ENCODE peak calls at places on chromosomes 4 and X, in four cellular contexts. L is GM23248, O is hepatocyte, P is HCT116. H is an unnamed sample.

GRCh38 chrX:12570859-12571501 is 220.2 kb upstream of the PRPS2 start:
- DNase-seq in L (no peak), O (no peak), P (no peak), H (no peak)

GRCh38 chr4:153537493-153537960 is 71.4 kb downstream of the TMEM131L start:
- DNase-seq in L (no peak), O (no peak), P (no peak), H (no peak)

GRCh38 chr4:151698213-151698612 is 62.6 kb downstream of the GATB start:
- DNase-seq in L (no peak), O (no peak), P (no peak), H (no peak)

GRCh38 chr4:1833307-1834046 is 22.5 kb downstream of the LETM1 start:
- DNase-seq in L (no peak), O (no peak), P (no peak), H (no peak)

GRCh38 chr4:76639292-76639691 is 204.3 kb downstream of the SHROOM3 start:
- DNase-seq in L (peak; percentile 70), O (no peak), P (no peak), H (no peak)

GRCh38 chrX:13387656-13388421 is 68.0 kb upstream of the ATXN3L start:
- DNase-seq in L (peak; percentile 75), O (no peak), P (no peak), H (peak; percentile 76)

GRCh38 chr4:81504685-81505598 is 33.2 kb upstream of the RASGEF1B start:
- DNase-seq in L (peak; percentile 50), O (no peak), P (no peak), H (no peak)

GRCh38 chr4:124322234-124322831 is 390.2 kb downstream of the ANKRD50 start:
- DNase-seq in L (peak; percentile 62), O (peak; percentile 43), P (peak; percentile 8), H (peak; percentile 13)

GRCh38 chrX:103398321-103398937 is 22.1 kb downstream of the BEX3 start:
- DNase-seq in L (peak; percentile 88), O (peak; percentile 24), P (peak; percentile 37), H (peak; percentile 64)

DNA sequence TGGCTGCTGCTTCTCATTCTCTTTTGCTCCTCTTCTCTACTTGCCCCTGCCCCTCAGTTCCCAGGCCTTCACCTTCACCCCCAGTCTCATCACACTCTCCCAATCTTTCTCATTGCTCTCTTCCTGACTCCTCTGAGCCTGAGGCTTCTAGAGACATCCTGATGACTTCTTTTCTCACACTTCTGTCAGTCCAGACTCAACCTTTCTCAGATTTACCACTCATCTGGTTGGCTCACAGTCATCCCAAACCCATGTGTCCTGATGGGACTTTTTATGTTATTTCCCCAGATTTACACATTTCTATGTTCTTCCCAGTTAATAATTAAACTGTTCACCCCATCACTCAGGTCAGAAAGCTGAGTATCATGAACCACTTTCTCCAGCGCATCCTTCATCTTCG is 68.0 kb downstream of the TMA16 start:
- DNase-seq in L (no peak), O (no peak), P (no peak), H (no peak)
- H4K20me1 ChIP-seq in L (no peaks in the 10 kb centered on the region), O (no peaks in the 10 kb centered on the region), P (no peaks in the 10 kb centered on the region), H (no peaks in the 10 kb centered on the region)

DNA sequence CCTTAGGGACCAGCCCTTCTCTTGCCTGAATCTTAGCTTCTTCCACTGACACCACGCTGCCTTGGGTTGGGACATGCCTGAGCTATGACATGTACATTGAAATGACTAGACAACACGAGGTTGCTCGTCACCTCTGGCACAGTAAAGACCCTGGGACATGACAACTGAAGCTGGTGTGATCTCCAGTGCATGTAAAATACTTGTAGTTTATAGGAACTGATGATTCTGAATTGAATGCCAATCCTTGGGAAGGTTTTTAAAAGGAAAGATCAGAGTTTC is 100.7 kb upstream of the PGRMC2 start:
- DNase-seq in L (peak; percentile 26), O (no peak), P (no peak), H (peak; percentile 8)
- H2AFZ ChIP-seq in L (no peak overlapping the region), O (no peak overlapping the region), P (no peak overlapping the region), H (no peak overlapping the region)

GRCh38 chrX:73849054-73849453 is 286.1 kb downstream of the CHIC1 start:
- DNase-seq in L (no peak), O (no peak), P (no peak), H (no peak)
- H4K20me1 ChIP-seq in L (no peaks in the 10 kb centered on the region), O (no peaks in the 10 kb centered on the region), P (no peaks in the 10 kb centered on the region), H (no peaks in the 10 kb centered on the region)

GRCh38 chrX:68827848-68828562 is 816 bp upstream of the EFNB1 start:
- DNase-seq in L (peak; percentile 71), O (peak; percentile 87), P (peak; percentile 59), H (peak; percentile 38)
- H2AFZ ChIP-seq in L (peak overlapping the region; percentile 77), O (no peak overlapping the region), P (no peak overlapping the region), H (peak overlapping the region; percentile 60)

GRCh38 chrX:53656845-53657244 is 29.7 kb downstream of the HUWE1 start:
- DNase-seq in L (no peak), O (no peak), P (no peak), H (no peak)
- H4K20me1 ChIP-seq in L (no peaks in the 10 kb centered on the region), O (peaks cover 52% of the 10 kb centered on the region), P (peaks cover 8% of the 10 kb centered on the region), H (peaks cover 60% of the 10 kb centered on the region)

H was measured in astrocyte.